ENCODE peak calls at places on chromosomes 2 and 18, in eight cellular contexts. G, Z, A, B, R, C, T and F are unnamed samples.

GRCh38 chr2:233832869-233833812 is 21.2 kb downstream of the HJURP start:
- DNase-seq in T (no peak), G (no peak), C (peak), R (peak), Z (no peak), A (peak), B (peak), F (no peak)

GRCh38 chr2:179963626-179964025 is 43.5 kb downstream of the CWC22 start:
- DNase-seq in Z (no peak), R (no peak), G (no peak), B (peak), C (no peak), A (no peak), T (no peak), F (no peak)

GRCh38 chr2:38037757-38038615 is 38.0 kb downstream of the CYP1B1 start:
- DNase-seq in G (peak), A (no peak), Z (peak), B (peak), R (no peak), T (no peak), C (no peak), F (no peak)

GRCh38 chr2:165794520-165794882 is 454 bp upstream of the GALNT3 start:
- DNase-seq in C (no peak), T (no peak), G (no peak), Z (peak), A (no peak), R (peak), B (peak), F (peak)

GRCh38 chr18:49558356-49558755 is 3.5 kb upstream of the LIPG start:
- DNase-seq in A (no peak), C (no peak), G (no peak), Z (no peak), B (no peak), R (no peak), T (no peak), F (no peak)

GRCh38 chr2:33265584-33266338 is 210.7 kb upstream of the RASGRP3 start:
- DNase-seq in G (no peak), Z (no peak), B (no peak), A (no peak), T (no peak), R (no peak), C (peak), F (no peak)

GRCh38 chr2:239015769-239016675 is 168.1 kb downstream of the TWIST2 start:
- DNase-seq in B (no peak), A (peak), T (no peak), Z (no peak), R (no peak), C (no peak), G (peak), F (peak)

GRCh38 chr2:172928754-172929153 is 146.9 kb upstream of the MAP3K20 start:
- DNase-seq in G (no peak), C (no peak), R (no peak), T (no peak), A (no peak), B (peak), Z (no peak), F (no peak)

GRCh38 chr18:9115984-9116383 is 13.5 kb downstream of the NDUFV2 start:
- DNase-seq in A (no peak), G (no peak), B (no peak), T (no peak), R (no peak), Z (no peak), C (no peak), F (no peak)

GRCh38 chr2:164954954-164955701 is at the start of gene SLC38A11:
- DNase-seq in Z (peak), B (no peak), R (peak), A (no peak), C (no peak), T (no peak), G (peak), F (peak)

GRCh38 chr2:75174981-75175380 is 24.3 kb downstream of the TACR1 start:
- DNase-seq in G (no peak), B (no peak), A (no peak), T (no peak), R (no peak), Z (no peak), C (no peak), F (no peak)

GRCh38 chr2:37641582-37642111 is 29.8 kb downstream of the CDC42EP3 start:
- DNase-seq in T (no peak), Z (no peak), B (peak), G (no peak), A (no peak), R (no peak), C (no peak), F (no peak)

GRCh38 chr2:36379710-36380448 is 24.3 kb downstream of the CRIM1 start:
- DNase-seq in C (no peak), R (no peak), Z (no peak), A (no peak), B (peak), G (no peak), T (no peak), F (no peak)

GRCh38 chr18:35442701-35443100 is 55.1 kb downstream of the INO80C start:
- DNase-seq in R (no peak), G (no peak), C (no peak), T (no peak), A (no peak), B (no peak), Z (no peak), F (no peak)

GRCh38 chr18:46253498-46253897 is 149.3 kb downstream of the HAUS1 start:
- DNase-seq in G (peak), R (no peak), B (peak), T (no peak), A (no peak), C (no peak), Z (no peak), F (no peak)

GRCh38 chr2:197028230-197028629 is 101.7 kb upstream of the PGAP1 start:
- DNase-seq in R (no peak), G (no peak), T (no peak), C (peak), A (no peak), Z (no peak), B (peak), F (no peak)

GRCh38 chr18:13268035-13268700 is 49.6 kb downstream of the LDLRAD4 start:
- DNase-seq in G (peak), T (no peak), A (peak), B (peak), C (no peak), Z (peak), R (peak), F (no peak)

GRCh38 chr18:10476430-10476829 is 22.0 kb downstream of the APCDD1 start:
- DNase-seq in G (no peak), C (no peak), B (peak), Z (no peak), R (no peak), A (no peak), T (no peak), F (no peak)

GRCh38 chr2:85773692-85774091 is 19.9 kb downstream of the ATOH8 start:
- DNase-seq in R (no peak), T (no peak), G (no peak), C (no peak), A (no peak), Z (no peak), B (no peak), F (no peak)

GRCh38 chr2:230219419-230220331 is at the start of gene SP110:
- DNase-seq in C (peak), B (peak), G (peak), A (peak), Z (peak), R (peak), T (peak), F (peak)

GRCh38 chr18:51196811-51197660 is 445 bp downstream of the MEX3C start:
- DNase-seq in C (peak), T (no peak), A (peak), G (peak), R (peak), B (peak), Z (peak), F (peak)

GRCh38 chr2:151237422-151238012 is 24.1 kb downstream of the RBM43 start:
- DNase-seq in C (no peak), A (no peak), B (peak), R (no peak), T (no peak), G (no peak), Z (peak), F (no peak)

GRCh38 chr2:12923907-12924610 is 207.3 kb downstream of the TRIB2 start:
- DNase-seq in T (no peak), G (no peak), R (no peak), B (peak), C (no peak), A (no peak), Z (no peak), F (no peak)

GRCh38 chr2:231680992-231681852 is 27.1 kb upstream of the PTMA start:
- DNase-seq in G (peak), T (no peak), R (peak), Z (peak), B (peak), A (no peak), C (peak), F (peak)

GRCh38 chr18:77702686-77703085 is 453.0 kb downstream of the GALR1 start:
- DNase-seq in R (no peak), T (no peak), B (peak), A (no peak), Z (no peak), C (peak), G (no peak), F (no peak)

GRCh38 chr2:3182848-3183247 is 194.8 kb downstream of the EIPR1 start:
- DNase-seq in T (no peak), R (no peak), B (no peak), A (no peak), C (no peak), G (no peak), Z (no peak), F (no peak)

GRCh38 chr2:113208995-113209868 is 35.5 kb downstream of the PSD4 start:
- DNase-seq in B (peak), G (no peak), A (no peak), T (no peak), Z (no peak), C (peak), R (no peak), F (no peak)

GRCh38 chr2:218981390-218982311 is 3.3 kb downstream of the FEV start:
- DNase-seq in Z (peak), R (peak), G (no peak), T (no peak), B (peak), C (peak), A (peak), F (no peak)

GRCh38 chr2:23009545-23010149 is 375.3 kb upstream of the KLHL29 start:
- DNase-seq in G (peak), R (no peak), C (no peak), A (no peak), B (peak), Z (peak), T (no peak), F (peak)

GRCh38 chr18:73793386-73793785 is 354.2 kb downstream of the FBXO15 start:
- DNase-seq in A (no peak), R (no peak), G (no peak), B (peak), T (no peak), Z (no peak), C (no peak), F (no peak)

GRCh38 chr2:98601532-98602132 is 6.7 kb downstream of the COA5 start:
- DNase-seq in Z (peak), A (no peak), T (no peak), C (peak), R (no peak), B (peak), G (no peak), F (no peak)

GRCh38 chr2:138356178-138356577 is 145.4 kb upstream of the SPOPL start:
- DNase-seq in G (no peak), T (no peak), R (no peak), C (peak), B (peak), Z (no peak), A (no peak), F (no peak)

DNA sequence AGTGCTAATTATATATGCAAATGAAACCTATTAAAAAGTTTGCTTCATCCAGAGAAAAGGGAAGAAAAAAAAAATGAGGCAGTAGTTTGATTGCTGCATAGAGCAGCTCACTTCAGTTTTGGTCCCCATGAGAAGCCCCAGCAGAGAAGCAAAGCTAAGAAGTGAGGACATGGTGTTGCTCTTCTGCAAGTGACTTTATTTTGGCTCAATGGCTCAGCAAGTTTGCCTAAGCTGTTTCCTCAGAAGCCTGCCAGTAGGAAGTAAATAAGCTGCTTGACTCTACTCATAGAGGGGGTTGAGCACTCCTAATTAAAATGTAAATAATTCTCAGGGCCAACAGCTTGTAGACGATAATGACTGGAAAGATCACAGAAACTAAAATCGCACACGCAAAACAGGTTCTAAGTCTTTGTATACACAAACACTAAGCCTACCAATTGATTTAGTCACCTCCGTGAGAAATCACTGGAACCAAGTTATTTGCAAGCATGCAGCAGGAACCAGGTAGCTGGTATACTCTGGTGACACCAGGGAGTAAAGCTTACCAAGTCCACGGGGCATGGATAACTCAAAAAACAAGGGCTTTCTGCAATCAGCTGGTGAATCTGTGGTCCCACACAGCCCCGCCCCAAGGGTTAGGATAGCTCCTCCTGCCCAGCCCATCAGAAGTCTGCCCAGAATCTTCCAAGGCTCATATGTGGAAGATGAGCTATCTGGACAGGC is 39.7 kb upstream of the NABP1 start:
- DNase-seq in A (no peak), R (no peak), G (no peak), T (no peak), Z (no peak), B (no peak), C (no peak), F (no peak)
- TF ChIP-seq POLR2A in A (no peak), R (no peak), G (no peak), T (no peak), Z (no peak), B (no peak), C (no peak), F (no peak)

DNA sequence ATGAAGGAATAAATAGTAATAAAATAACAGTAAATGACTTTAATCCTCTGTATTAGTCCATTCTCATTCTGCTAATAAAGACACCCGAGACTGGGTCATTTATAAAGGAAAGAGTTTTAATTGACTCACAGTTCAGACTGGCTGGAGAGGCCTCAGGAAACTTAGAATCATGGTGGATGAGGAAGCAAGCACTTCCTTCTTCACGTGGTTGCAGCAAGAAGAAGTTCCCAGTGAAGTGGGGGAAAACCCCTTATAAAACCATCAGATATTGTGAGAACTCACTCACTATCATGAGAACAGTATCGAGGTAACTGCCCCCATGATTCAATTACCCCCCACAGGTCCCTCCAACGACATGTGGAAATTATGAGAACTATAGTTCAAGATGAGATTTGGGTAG is 727.9 kb upstream of the LINC00305 start:
- DNase-seq in B (no peak), C (no peak), R (no peak), A (no peak), T (no peak), G (no peak), Z (no peak), F (no peak)
- TF ChIP-seq CTCF in B (no peak), C (no peak), R (no peak), A (no peak), T (no peak), G (no peak), Z (no peak), F (no peak)

GRCh38 chr2:194556639-194557038 is 1100.4 kb upstream of the SLC39A10 start:
- DNase-seq in T (no peak), R (no peak), Z (no peak), C (no peak), B (no peak), G (no peak), A (no peak), F (no peak)

GRCh38 chr2:194553969-194554368 is 1103.1 kb upstream of the SLC39A10 start:
- DNase-seq in Z (no peak), A (no peak), G (no peak), B (no peak), C (no peak), T (no peak), R (no peak), F (no peak)

GRCh38 chr2:194549387-194549786 is 1107.6 kb upstream of the SLC39A10 start:
- DNase-seq in G (no peak), A (no peak), C (no peak), T (no peak), B (no peak), Z (no peak), R (no peak), F (no peak)

GRCh38 chr2:194545978-194546377 is 1111.0 kb upstream of the SLC39A10 start:
- DNase-seq in C (peak), T (no peak), G (no peak), B (no peak), R (no peak), Z (no peak), A (no peak), F (no peak)

GRCh38 chr2:194550702-194551101 is 1106.3 kb upstream of the SLC39A10 start:
- DNase-seq in Z (no peak), C (no peak), G (no peak), A (no peak), T (no peak), R (no peak), B (no peak), F (no peak)
- H3K4me3 ChIP-seq in Z (no peak), C (no peak), G (no peak), A (no peak), T (no peak), R (no peak), B (no peak), F (no peak)

DNA sequence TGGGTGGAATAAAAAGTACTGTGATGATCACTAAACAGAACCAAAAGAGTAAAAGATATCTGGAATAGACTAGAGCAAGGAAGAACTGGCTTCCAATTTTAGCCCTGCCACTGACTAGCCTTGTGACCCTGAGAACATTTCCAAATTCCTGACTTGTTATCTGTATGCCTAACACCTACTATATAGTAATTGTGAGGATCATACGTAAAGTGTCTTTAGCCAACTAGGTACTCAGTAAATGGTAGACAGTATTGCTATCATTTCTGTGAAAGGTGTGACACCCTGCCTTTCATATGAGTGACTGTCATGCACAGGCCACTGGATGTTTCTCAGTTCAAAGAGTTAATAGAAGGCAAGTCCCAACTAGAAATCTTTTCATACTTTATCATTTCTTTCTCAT is 29.8 kb downstream of the CYTIP start:
- DNase-seq in G (no peak), C (no peak), T (no peak), R (no peak), Z (no peak), A (no peak), B (no peak), F (no peak)
- TF ChIP-seq POLR2A in G (no peak), C (no peak), T (no peak), R (no peak), Z (no peak), A (no peak), B (no peak), F (no peak)

GRCh38 chr2:74128206-74128605 is 19.5 kb downstream of the BOLA3 start:
- DNase-seq in G (no peak), T (no peak), R (no peak), Z (no peak), C (no peak), A (no peak), B (peak), F (no peak)
- TF ChIP-seq CTCF in G (no peak), T (no peak), R (no peak), Z (no peak), C (no peak), A (no peak), B (peak), F (no peak)

GRCh38 chr18:22813648-22814328 is 119.3 kb upstream of the RBBP8 start:
- DNase-seq in R (no peak), B (peak), A (no peak), C (peak), T (no peak), G (no peak), Z (no peak), F (no peak)
- H3K4me3 ChIP-seq in R (no peak), B (no peak), A (no peak), C (no peak), T (no peak), G (no peak), Z (no peak), F (no peak)

GRCh38 chr2:61900246-61900645 is 5.2 kb upstream of the COMMD1 start:
- DNase-seq in C (no peak), R (no peak), T (no peak), Z (no peak), G (no peak), A (no peak), B (peak), F (no peak)

GRCh38 chr2:61911510-61911909 is 6.0 kb downstream of the COMMD1 start:
- DNase-seq in G (no peak), B (peak), C (peak), A (no peak), Z (no peak), R (no peak), T (no peak), F (no peak)

GRCh38 chr2:61906187-61906470 is 655 bp downstream of the COMMD1 start:
- DNase-seq in T (no peak), C (no peak), A (no peak), Z (no peak), G (no peak), B (no peak), R (no peak), F (no peak)

GRCh38 chr2:61910603-61911002 is 5.1 kb downstream of the COMMD1 start:
- DNase-seq in B (no peak), A (no peak), C (no peak), R (no peak), T (no peak), Z (no peak), G (no peak), F (no peak)

GRCh38 chr2:61905372-61906186 is at the start of gene COMMD1:
- DNase-seq in T (no peak), C (peak), G (peak), B (peak), A (peak), Z (peak), R (peak), F (peak)
- TF ChIP-seq POLR2A in T (peak), C (peak), G (no peak), B (peak), A (no peak), Z (peak), R (peak), F (no peak)

GRCh38 chr2:55923091-55923977 is at the start of gene EFEMP1:
- DNase-seq in T (no peak), G (peak), B (peak), A (peak), C (peak), Z (peak), R (peak), F (peak)
- TF ChIP-seq CTCF in T (no peak), G (no peak), B (no peak), A (no peak), C (no peak), Z (no peak), R (no peak), F (no peak)

DNA sequence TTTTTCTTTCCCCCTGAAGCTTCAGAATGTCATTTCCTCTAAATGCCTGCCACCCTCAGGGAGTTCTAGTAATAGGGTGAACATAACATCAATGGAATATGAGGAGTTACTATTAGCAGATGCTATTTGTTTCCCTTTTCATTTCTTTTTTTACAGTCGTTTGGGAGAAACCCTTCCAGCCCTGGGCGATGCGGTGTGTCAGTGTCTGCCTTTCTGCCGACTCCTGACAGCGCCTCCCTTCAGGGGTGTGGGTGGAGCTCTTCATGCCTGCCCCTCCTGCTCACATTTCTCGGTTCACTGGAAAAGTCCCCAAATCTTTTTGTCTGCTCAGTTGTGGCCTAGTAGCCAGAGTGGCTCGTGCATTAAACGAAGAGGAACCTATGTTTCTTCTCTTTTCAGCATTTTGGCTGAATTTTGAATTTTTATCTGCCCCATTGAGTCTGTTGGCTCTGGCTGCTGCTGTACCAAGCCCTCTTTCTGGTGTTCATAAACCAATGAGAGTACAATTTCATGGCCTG is 72.3 kb downstream of the FMNL2 start:
- DNase-seq in A (no peak), B (peak), R (no peak), C (peak), Z (peak), T (no peak), G (peak), F (no peak)
- H3K4me3 ChIP-seq in A (peak), B (peak), R (no peak), C (peak), Z (no peak), T (no peak), G (no peak), F (no peak)